ENCODE peak calls at places on chromosomes 6 and 20, in five cellular contexts. G is esophagus muscularis mucosa, Y is esophagus squamous epithelium, R is astrocyte, B is lung. F is an unnamed sample. For H3K4me1, the result is how much of the 10 kb centered on the place peaks cover.

GRCh38 chr6:121951918-121952379 is 447.5 kb upstream of the HSF2 start:
- DNase-seq in Y (no peak), R (peak), G (no peak), B (no peak), F (no peak)

GRCh38 chr6:119834418-119834817 is 484.9 kb upstream of the MAN1A1 start:
- DNase-seq in B (no peak), Y (no peak), G (no peak), R (no peak), F (no peak)

GRCh38 chr6:129476248-129476564 is 233.8 kb downstream of the ARHGAP18 start:
- DNase-seq in R (no peak), Y (no peak), G (no peak), B (no peak), F (no peak)

GRCh38 chr6:108163267-108163643 is 2.6 kb upstream of the NR2E1 start:
- DNase-seq in R (no peak), B (no peak), G (peak), Y (no peak), F (no peak)

GRCh38 chr20:47133809-47134456 is 222.6 kb downstream of the ZMYND8 start:
- DNase-seq in B (no peak), G (no peak), Y (no peak), R (peak), F (no peak)

GRCh38 chr6:31765910-31766794 is 3.7 kb downstream of the SAPCD1 start:
- DNase-seq in G (no peak), B (no peak), Y (no peak), R (no peak), F (no peak)

GRCh38 chr6:16089232-16089843 is 39.5 kb upstream of the MYLIP start:
- DNase-seq in Y (no peak), R (no peak), B (no peak), G (no peak), F (no peak)

GRCh38 chr6:165244524-165245247 is 64.7 kb downstream of the C6orf118 start:
- DNase-seq in Y (no peak), G (no peak), B (no peak), R (no peak), F (no peak)

GRCh38 chr6:151263967-151264366 is 24.2 kb downstream of the AKAP12 start:
- DNase-seq in B (peak), G (no peak), Y (no peak), R (peak), F (peak)

GRCh38 chr6:65059568-65059967 is 647.5 kb downstream of the EYS start:
- DNase-seq in R (no peak), G (no peak), Y (no peak), B (no peak), F (no peak)

GRCh38 chr6:42100029-42100901 is 42.2 kb downstream of the C6orf132 start:
- DNase-seq in R (peak), B (no peak), G (no peak), Y (no peak), F (no peak)

GRCh38 chr6:44342052-44342451 is 398 bp upstream of the SPATS1 start:
- DNase-seq in B (no peak), G (no peak), R (no peak), Y (no peak), F (no peak)

GRCh38 chr6:39362487-39362865 is 40.0 kb upstream of the KCNK16 start:
- DNase-seq in B (no peak), Y (no peak), G (no peak), R (no peak), F (no peak)

GRCh38 chr6:136024711-136025110 is 173.2 kb downstream of the PDE7B start:
- DNase-seq in Y (no peak), R (no peak), G (peak), B (no peak), F (no peak)

GRCh38 chr6:40822619-40823018 is 216.4 kb downstream of the UNC5CL start:
- DNase-seq in B (no peak), Y (no peak), R (no peak), G (no peak), F (no peak)

GRCh38 chr6:146876271-146877151 is 277.7 kb downstream of the ADGB start:
- DNase-seq in G (no peak), Y (no peak), B (no peak), R (no peak), F (no peak)

GRCh38 chr20:32356935-32357868 is 929 bp upstream of the ASXL1 start:
- DNase-seq in Y (no peak), R (peak), G (no peak), B (peak), F (no peak)

GRCh38 chr20:26163890-26164289 is 467.2 kb upstream of the ZNF337 start:
- DNase-seq in Y (no peak), B (no peak), R (peak), G (no peak), F (no peak)

GRCh38 chr20:32476684-32477593 is 108.2 kb downstream of the NOL4L start:
- DNase-seq in R (no peak), B (no peak), G (no peak), Y (no peak), F (no peak)

GRCh38 chr6:119323478-119323877 is 26.1 kb downstream of the MAN1A1 start:
- DNase-seq in R (peak), B (no peak), G (no peak), Y (no peak), F (no peak)

GRCh38 chr20:6075428-6076219 is 21.8 kb upstream of the LRRN4 start:
- DNase-seq in G (no peak), B (no peak), Y (no peak), R (peak), F (peak)

GRCh38 chr6:25257686-25258348 is 21.4 kb upstream of the CARMIL1 start:
- DNase-seq in Y (no peak), G (no peak), R (no peak), B (no peak), F (no peak)

GRCh38 chr6:3271756-3272155 is 13.0 kb downstream of the PSMG4 start:
- DNase-seq in Y (no peak), B (no peak), G (no peak), R (no peak), F (no peak)

GRCh38 chr6:108592371-108593337 is 31.9 kb downstream of the FOXO3 start:
- DNase-seq in R (peak), G (no peak), B (no peak), Y (peak), F (no peak)

GRCh38 chr6:41335296-41335695 is at the start of gene NCR2:
- DNase-seq in B (no peak), R (no peak), Y (no peak), G (peak), F (no peak)

GRCh38 chr20:40775747-40776146 is 86.7 kb upstream of the MAFB start:
- DNase-seq in R (no peak), Y (no peak), G (no peak), B (no peak), F (no peak)

GRCh38 chr6:166955121-166955864 is 1.1 kb downstream of the RNASET2 start:
- DNase-seq in B (peak), Y (peak), G (no peak), R (no peak), F (no peak)

GRCh38 chr20:15599961-15600360 is 973.3 kb downstream of the KIF16B start:
- DNase-seq in G (no peak), Y (no peak), R (no peak), B (no peak), F (no peak)

GRCh38 chr20:62350629-62351422 is 16.3 kb downstream of the LAMA5 start:
- DNase-seq in Y (no peak), B (no peak), G (no peak), R (no peak), F (no peak)

GRCh38 chr6:3789896-3790558 is 38.5 kb upstream of the PXDC1 start:
- DNase-seq in G (no peak), R (no peak), B (no peak), Y (no peak), F (no peak)

DNA sequence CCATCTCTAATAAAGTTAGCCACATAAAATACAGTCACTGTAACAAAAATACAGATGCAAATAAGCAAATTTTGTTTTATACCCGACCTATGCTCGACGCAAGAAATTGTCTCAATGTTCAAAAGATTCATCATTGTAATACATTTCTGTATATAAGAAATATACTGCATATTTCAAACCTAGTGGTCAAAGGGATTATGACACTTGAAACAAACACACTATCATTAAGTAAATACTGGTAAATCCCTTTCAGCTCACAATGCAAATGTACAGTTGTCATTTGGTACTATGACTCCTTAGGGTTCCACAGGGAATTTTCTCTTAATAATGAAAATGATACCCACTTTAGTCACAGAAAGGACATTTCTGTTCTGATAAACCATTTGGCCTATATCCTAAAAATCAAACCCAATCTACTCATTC is 2.2 kb downstream of the HIVEP2 start:
- DNase-seq in G (no peak), R (peak), B (no peak), Y (no peak), F (no peak)
- H3K4me3 ChIP-seq in G (no peak), R (no peak), B (no peak), Y (no peak), F (no peak)

DNA sequence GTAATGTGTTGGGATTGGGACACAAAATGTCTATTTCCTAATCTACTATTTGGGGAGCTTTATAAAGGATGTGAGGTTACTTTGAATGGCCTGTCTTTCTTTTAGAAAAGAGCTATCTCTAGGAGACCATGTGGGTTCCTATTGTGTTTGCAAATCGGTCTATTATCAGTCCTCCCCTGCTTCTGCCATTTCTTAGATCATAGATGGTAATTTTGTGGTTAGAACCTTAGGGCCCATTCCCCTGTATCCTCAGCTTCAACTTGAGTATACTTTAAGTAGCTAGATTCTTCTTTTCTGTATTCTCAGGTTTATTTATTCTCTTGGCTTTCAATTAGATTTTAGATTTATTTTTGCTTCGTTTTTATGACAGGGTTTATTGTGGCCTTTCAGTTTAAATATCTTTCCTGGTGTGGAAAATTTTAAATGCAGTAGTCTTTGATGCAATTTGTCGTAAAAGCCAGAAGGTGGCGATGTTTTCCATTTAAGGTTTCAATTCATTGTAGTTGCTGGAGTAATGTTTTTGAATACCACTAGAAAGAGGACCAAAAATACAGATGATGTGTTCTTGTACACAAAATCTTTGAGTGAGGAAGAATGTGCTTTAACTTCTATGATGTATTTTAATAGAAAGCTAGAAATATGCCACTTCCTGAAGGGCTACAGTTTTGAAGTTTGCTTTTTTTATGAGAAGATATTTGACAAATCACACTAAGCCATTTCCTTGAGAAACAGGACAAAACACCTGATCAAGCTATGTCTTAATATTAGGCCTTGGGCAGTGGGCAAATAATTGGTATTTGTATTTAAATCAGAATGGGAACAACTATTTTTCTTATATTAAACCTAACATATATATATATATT is 20.3 kb downstream of the TBPL1 start:
- DNase-seq in B (no peak), Y (no peak), R (no peak), G (no peak), F (no peak)
- H3K4me1 ChIP-seq in B (under half), Y (under half), R (under half), G (under half), F (under half)

GRCh38 chr20:23079926-23080325 is 6.2 kb downstream of the CD93 start:
- DNase-seq in Y (no peak), G (no peak), R (no peak), B (no peak), F (no peak)

GRCh38 chr20:23077277-23077676 is 8.8 kb downstream of the CD93 start:
- DNase-seq in R (no peak), Y (no peak), G (no peak), B (no peak), F (no peak)

GRCh38 chr20:23080521-23080920 is 5.6 kb downstream of the CD93 start:
- DNase-seq in G (no peak), B (no peak), Y (no peak), R (no peak), F (no peak)

GRCh38 chr20:23078351-23078993 is 7.7 kb downstream of the CD93 start:
- DNase-seq in B (no peak), R (peak), G (no peak), Y (no peak), F (no peak)

GRCh38 chr20:23078994-23079364 is 7.1 kb downstream of the CD93 start:
- DNase-seq in B (no peak), Y (no peak), G (no peak), R (no peak), F (no peak)
- TF ChIP-seq CTCF in B (no peak), Y (no peak), G (no peak), R (no peak), F (no peak)

DNA sequence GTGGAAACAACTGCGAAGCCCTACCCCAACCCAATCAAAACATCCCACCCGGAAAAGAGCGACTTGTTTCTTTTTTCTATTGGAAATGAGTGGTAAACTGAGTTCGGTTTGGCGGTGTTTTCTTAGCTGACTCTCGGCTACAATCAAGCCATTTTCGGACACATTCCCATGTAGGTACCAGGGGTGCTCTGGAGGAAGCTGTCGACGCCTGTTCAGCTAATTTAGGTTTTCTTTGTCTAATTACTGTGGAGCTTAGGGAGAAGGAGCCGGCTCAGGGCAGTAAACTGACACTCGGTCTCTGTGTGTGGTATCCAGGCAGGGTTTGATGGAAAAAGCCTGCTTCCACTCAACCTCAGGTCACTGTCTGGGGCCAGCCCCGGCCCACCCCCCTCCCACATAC is 1.7 kb upstream of the FOXF2 start:
- DNase-seq in Y (no peak), B (no peak), G (no peak), R (no peak), F (no peak)
- H3K4me3 ChIP-seq in Y (no peak), B (no peak), G (peak), R (no peak), F (no peak)

GRCh38 chr6:37078814-37079213 is 73.4 kb downstream of the FGD2 start:
- DNase-seq in G (no peak), R (no peak), B (no peak), Y (no peak), F (no peak)
- H3K4me1 ChIP-seq in G (under half), R (under half), B (under half), Y (under half), F (under half)

DNA sequence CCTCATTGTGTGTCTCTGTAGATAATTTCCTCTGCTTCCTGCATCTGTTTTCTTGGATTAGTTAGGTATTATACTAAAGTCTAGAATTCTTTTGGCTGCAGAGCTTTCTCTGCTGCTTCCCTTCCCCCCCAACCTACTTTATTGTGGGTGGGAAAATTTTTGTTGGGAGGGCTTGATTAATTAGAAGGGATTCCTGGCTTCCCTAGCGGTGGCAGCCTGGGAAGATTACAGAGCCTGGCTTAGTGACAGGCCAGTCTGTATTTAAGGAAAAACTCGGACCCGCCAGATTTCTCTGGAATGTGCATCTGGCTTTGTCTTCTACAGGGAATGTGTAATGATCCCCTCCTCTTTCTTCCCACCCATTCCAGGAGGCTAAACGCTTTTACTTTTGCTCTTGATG is 31.2 kb downstream of the SLX4IP start:
- DNase-seq in Y (no peak), G (no peak), B (no peak), R (peak), F (peak)
- TF ChIP-seq CTCF in Y (no peak), G (no peak), B (no peak), R (no peak), F (no peak)

GRCh38 chr20:57650266-57650665 is 30.0 kb upstream of the ZBP1 start:
- DNase-seq in Y (no peak), B (no peak), R (no peak), G (peak), F (no peak)

GRCh38 chr20:57651977-57652864 is 32.0 kb upstream of the ZBP1 start:
- DNase-seq in G (peak), R (no peak), Y (no peak), B (no peak), F (no peak)

GRCh38 chr20:57648878-57649616 is 28.8 kb upstream of the ZBP1 start:
- DNase-seq in Y (no peak), G (peak), R (no peak), B (no peak), F (no peak)

GRCh38 chr20:57649617-57650015 is 29.4 kb upstream of the ZBP1 start:
- DNase-seq in B (no peak), R (no peak), Y (no peak), G (peak), F (no peak)

GRCh38 chr20:57650756-57651483 is 30.7 kb upstream of the ZBP1 start:
- DNase-seq in G (peak), Y (no peak), B (peak), R (no peak), F (peak)
- H3K4me3 ChIP-seq in G (no peak), Y (no peak), B (no peak), R (no peak), F (no peak)